ENCODE peak calls at places on chromosome 13, in six cellular contexts. One of them, this sample, is unnamed.

GRCh38 chr13:26228080-26228479 is 6.0 kb upstream of the RNF6 start:
- DNase-seq in fibroblast of lung: no peak
- DNase-seq in HCT116: no peak
- DNase-seq in A673: no peak
- DNase-seq in GM23338: no peak
- DNase-seq in endothelial cell of umbilical vein: no peak
- DNase-seq in this sample: no peak

GRCh38 chr13:96671073-96671472 is 323.2 kb downstream of the OXGR1 start:
- DNase-seq in GM23338: no peak
- DNase-seq in fibroblast of lung: no peak
- DNase-seq in endothelial cell of umbilical vein: no peak
- DNase-seq in HCT116: no peak
- DNase-seq in A673: no peak
- DNase-seq in this sample: no peak

GRCh38 chr13:65808061-65808460 is 1422.1 kb downstream of the PCDH9 start:
- DNase-seq in GM23338: no peak
- DNase-seq in fibroblast of lung: peak
- DNase-seq in HCT116: no peak
- DNase-seq in A673: no peak
- DNase-seq in endothelial cell of umbilical vein: no peak
- DNase-seq in this sample: no peak

GRCh38 chr13:65036999-65037398 is 2193.1 kb downstream of the PCDH9 start:
- DNase-seq in A673: no peak
- DNase-seq in fibroblast of lung: peak
- DNase-seq in endothelial cell of umbilical vein: no peak
- DNase-seq in GM23338: no peak
- DNase-seq in HCT116: no peak
- DNase-seq in this sample: no peak

GRCh38 chr13:63345835-63346234 is 1930.2 kb upstream of the PCDH20 start:
- DNase-seq in fibroblast of lung: no peak
- DNase-seq in GM23338: no peak
- DNase-seq in endothelial cell of umbilical vein: no peak
- DNase-seq in HCT116: no peak
- DNase-seq in A673: no peak
- DNase-seq in this sample: no peak

GRCh38 chr13:96020155-96020575 is 33.0 kb downstream of the UGGT2 start:
- DNase-seq in A673: peak
- DNase-seq in fibroblast of lung: peak
- DNase-seq in HCT116: peak
- DNase-seq in endothelial cell of umbilical vein: peak
- DNase-seq in GM23338: peak
- DNase-seq in this sample: peak

GRCh38 chr13:27619711-27620376 is 485 bp downstream of the LNX2 start:
- DNase-seq in endothelial cell of umbilical vein: peak
- DNase-seq in GM23338: peak
- DNase-seq in fibroblast of lung: peak
- DNase-seq in A673: peak
- DNase-seq in HCT116: no peak
- DNase-seq in this sample: no peak

GRCh38 chr13:57611956-57612355 is 19.6 kb upstream of the PCDH17 start:
- DNase-seq in fibroblast of lung: no peak
- DNase-seq in GM23338: no peak
- DNase-seq in endothelial cell of umbilical vein: no peak
- DNase-seq in A673: no peak
- DNase-seq in HCT116: no peak
- DNase-seq in this sample: no peak

GRCh38 chr13:97948041-97948440 is 5.4 kb upstream of the IPO5 start:
- DNase-seq in HCT116: no peak
- DNase-seq in fibroblast of lung: peak
- DNase-seq in endothelial cell of umbilical vein: no peak
- DNase-seq in GM23338: no peak
- DNase-seq in A673: no peak
- DNase-seq in this sample: no peak

GRCh38 chr13:38687246-38688229 is 661 bp downstream of the FREM2 start:
- DNase-seq in GM23338: peak
- DNase-seq in fibroblast of lung: peak
- DNase-seq in A673: peak
- DNase-seq in endothelial cell of umbilical vein: no peak
- DNase-seq in HCT116: no peak
- DNase-seq in this sample: peak

GRCh38 chr13:33126909-33127607 is 110.8 kb downstream of the KL start:
- DNase-seq in fibroblast of lung: peak
- DNase-seq in GM23338: no peak
- DNase-seq in HCT116: no peak
- DNase-seq in A673: no peak
- DNase-seq in endothelial cell of umbilical vein: peak
- DNase-seq in this sample: no peak

GRCh38 chr13:39040206-39040605 is 1.9 kb downstream of the NHLRC3 start:
- DNase-seq in HCT116: no peak
- DNase-seq in GM23338: no peak
- DNase-seq in endothelial cell of umbilical vein: no peak
- DNase-seq in A673: no peak
- DNase-seq in fibroblast of lung: no peak
- DNase-seq in this sample: no peak

GRCh38 chr13:106343831-106344230 is 191.6 kb downstream of the EFNB2 start:
- DNase-seq in GM23338: no peak
- DNase-seq in A673: no peak
- DNase-seq in HCT116: no peak
- DNase-seq in fibroblast of lung: no peak
- DNase-seq in endothelial cell of umbilical vein: peak
- DNase-seq in this sample: no peak

GRCh38 chr13:77387607-77388200 is 60.8 kb upstream of the MYCBP2 start:
- DNase-seq in HCT116: no peak
- DNase-seq in GM23338: no peak
- DNase-seq in endothelial cell of umbilical vein: no peak
- DNase-seq in fibroblast of lung: no peak
- DNase-seq in A673: no peak
- DNase-seq in this sample: no peak

GRCh38 chr13:37338721-37339120 is 233.3 kb upstream of the CSNK1A1L start:
- DNase-seq in fibroblast of lung: no peak
- DNase-seq in GM23338: no peak
- DNase-seq in A673: no peak
- DNase-seq in HCT116: no peak
- DNase-seq in endothelial cell of umbilical vein: peak
- DNase-seq in this sample: no peak

GRCh38 chr13:33876716-33877394 is 58.9 kb downstream of the RFC3 start:
- DNase-seq in endothelial cell of umbilical vein: no peak
- DNase-seq in HCT116: no peak
- DNase-seq in fibroblast of lung: no peak
- DNase-seq in GM23338: no peak
- DNase-seq in A673: no peak
- DNase-seq in this sample: peak

GRCh38 chr13:46948338-46948737 is 51.5 kb upstream of the HTR2A start:
- DNase-seq in A673: no peak
- DNase-seq in endothelial cell of umbilical vein: no peak
- DNase-seq in GM23338: no peak
- DNase-seq in fibroblast of lung: no peak
- DNase-seq in HCT116: no peak
- DNase-seq in this sample: no peak

GRCh38 chr13:98965325-98965724 is 12.5 kb downstream of the DOCK9 start:
- DNase-seq in GM23338: no peak
- DNase-seq in HCT116: no peak
- DNase-seq in endothelial cell of umbilical vein: no peak
- DNase-seq in fibroblast of lung: no peak
- DNase-seq in A673: no peak
- DNase-seq in this sample: no peak

GRCh38 chr13:45674908-45675307 is 27.2 kb upstream of the CBY2 start:
- DNase-seq in fibroblast of lung: peak
- DNase-seq in HCT116: no peak
- DNase-seq in GM23338: peak
- DNase-seq in endothelial cell of umbilical vein: no peak
- DNase-seq in A673: peak
- DNase-seq in this sample: peak

GRCh38 chr13:28147489-28147888 is 9.1 kb downstream of the PAN3 start:
- DNase-seq in endothelial cell of umbilical vein: no peak
- DNase-seq in fibroblast of lung: no peak
- DNase-seq in A673: no peak
- DNase-seq in HCT116: no peak
- DNase-seq in GM23338: no peak
- DNase-seq in this sample: no peak

GRCh38 chr13:95250961-95251360 is 50.3 kb downstream of the ABCC4 start:
- DNase-seq in GM23338: no peak
- DNase-seq in endothelial cell of umbilical vein: no peak
- DNase-seq in A673: no peak
- DNase-seq in HCT116: no peak
- DNase-seq in fibroblast of lung: no peak
- DNase-seq in this sample: no peak

GRCh38 chr13:103299079-103299478 is 232.9 kb upstream of the SLC10A2 start:
- DNase-seq in endothelial cell of umbilical vein: no peak
- DNase-seq in fibroblast of lung: no peak
- DNase-seq in HCT116: no peak
- DNase-seq in GM23338: peak
- DNase-seq in A673: no peak
- DNase-seq in this sample: peak

GRCh38 chr13:26881154-26881553 is 120.6 kb upstream of the GPR12 start:
- DNase-seq in HCT116: no peak
- DNase-seq in endothelial cell of umbilical vein: no peak
- DNase-seq in A673: no peak
- DNase-seq in fibroblast of lung: peak
- DNase-seq in GM23338: no peak
- DNase-seq in this sample: no peak

GRCh38 chr13:102089177-102089576 is 312.7 kb downstream of the FGF14 start:
- DNase-seq in fibroblast of lung: no peak
- DNase-seq in A673: peak
- DNase-seq in endothelial cell of umbilical vein: no peak
- DNase-seq in GM23338: no peak
- DNase-seq in HCT116: no peak
- DNase-seq in this sample: no peak

GRCh38 chr13:67518785-67519184 is 288.6 kb upstream of the PCDH9 start:
- DNase-seq in endothelial cell of umbilical vein: no peak
- DNase-seq in fibroblast of lung: no peak
- DNase-seq in GM23338: peak
- DNase-seq in HCT116: no peak
- DNase-seq in A673: peak
- DNase-seq in this sample: peak

GRCh38 chr13:40338217-40338616 is 328.2 kb downstream of the FOXO1 start:
- DNase-seq in A673: no peak
- DNase-seq in fibroblast of lung: no peak
- DNase-seq in GM23338: no peak
- DNase-seq in HCT116: no peak
- DNase-seq in endothelial cell of umbilical vein: no peak
- DNase-seq in this sample: no peak

GRCh38 chr13:40341501-40341900 is 324.9 kb downstream of the FOXO1 start:
- DNase-seq in fibroblast of lung: no peak
- DNase-seq in HCT116: no peak
- DNase-seq in endothelial cell of umbilical vein: no peak
- DNase-seq in A673: no peak
- DNase-seq in GM23338: no peak
- DNase-seq in this sample: peak

GRCh38 chr13:40342461-40342860 is 324.0 kb downstream of the FOXO1 start:
- DNase-seq in HCT116: no peak
- DNase-seq in fibroblast of lung: peak
- DNase-seq in endothelial cell of umbilical vein: no peak
- DNase-seq in GM23338: no peak
- DNase-seq in A673: no peak
- DNase-seq in this sample: no peak

GRCh38 chr13:40341086-40341471 is 325.4 kb downstream of the FOXO1 start:
- DNase-seq in GM23338: peak
- DNase-seq in A673: no peak
- DNase-seq in HCT116: no peak
- DNase-seq in endothelial cell of umbilical vein: no peak
- DNase-seq in fibroblast of lung: peak
- DNase-seq in this sample: peak

DNA sequence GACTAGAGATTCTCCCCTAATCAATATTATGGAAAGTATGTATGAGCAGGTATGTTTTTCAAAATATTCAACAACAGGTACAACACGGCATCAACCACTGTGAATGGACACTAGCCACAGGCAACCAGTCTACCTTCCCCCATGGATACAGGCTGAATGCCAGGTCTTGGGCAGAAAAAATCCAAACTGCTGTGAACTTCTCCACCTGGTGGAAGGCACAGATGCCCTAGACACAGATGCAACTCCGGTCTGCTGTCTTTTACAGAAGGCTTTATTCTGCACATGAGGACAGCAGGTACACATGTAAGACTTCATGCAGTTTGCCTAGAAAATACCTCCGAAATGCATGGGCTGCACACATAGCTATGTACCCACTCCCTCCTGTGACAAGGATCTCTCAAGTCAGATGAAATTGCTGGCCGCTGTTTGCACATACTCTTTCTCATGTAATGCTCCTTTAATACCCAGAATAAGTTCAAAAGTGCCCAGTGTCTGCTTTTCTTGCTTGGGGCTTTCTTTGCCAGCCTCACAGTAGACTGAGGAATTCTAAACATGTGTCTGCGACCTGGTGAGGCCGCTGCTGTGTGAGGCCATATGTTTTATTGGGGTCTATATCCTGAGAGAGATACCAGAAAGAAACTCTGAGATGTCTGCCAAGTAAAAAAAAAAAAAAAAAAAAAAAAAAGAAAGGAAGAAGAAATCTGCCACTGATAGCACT is 325.9 kb downstream of the FOXO1 start:
- DNase-seq in fibroblast of lung: peak
- DNase-seq in GM23338: no peak
- DNase-seq in HCT116: no peak
- DNase-seq in endothelial cell of umbilical vein: peak
- DNase-seq in A673: no peak
- DNase-seq in this sample: peak
- H3K27ac ChIP-seq in fibroblast of lung: no peak
- H3K27ac ChIP-seq in GM23338: peak
- H3K27ac ChIP-seq in HCT116: no peak
- H3K27ac ChIP-seq in endothelial cell of umbilical vein: no peak
- H3K27ac ChIP-seq in A673: no peak
- H3K27ac ChIP-seq in this sample: peak

GRCh38 chr13:73722120-73722519 is 412.1 kb downstream of the KLF12 start:
- DNase-seq in GM23338: peak
- DNase-seq in HCT116: peak
- DNase-seq in endothelial cell of umbilical vein: peak
- DNase-seq in A673: peak
- DNase-seq in fibroblast of lung: peak
- DNase-seq in this sample: no peak
- H3K4me3 ChIP-seq in GM23338: peak
- H3K4me3 ChIP-seq in HCT116: no peak
- H3K4me3 ChIP-seq in endothelial cell of umbilical vein: no peak
- H3K4me3 ChIP-seq in A673: no peak
- H3K4me3 ChIP-seq in fibroblast of lung: no peak
- H3K4me3 ChIP-seq in this sample: no peak

GRCh38 chr13:75637101-75637774 is 1.1 kb downstream of the LMO7 start:
- DNase-seq in A673: peak
- DNase-seq in HCT116: no peak
- DNase-seq in endothelial cell of umbilical vein: no peak
- DNase-seq in GM23338: peak
- DNase-seq in fibroblast of lung: no peak
- DNase-seq in this sample: no peak
- TF ChIP-seq EZH2 in A673: no peak
- TF ChIP-seq EZH2 in HCT116: no peak
- TF ChIP-seq EZH2 in endothelial cell of umbilical vein: no peak
- TF ChIP-seq EZH2 in GM23338: no peak
- TF ChIP-seq EZH2 in fibroblast of lung: no peak
- TF ChIP-seq EZH2 in this sample: peak

DNA sequence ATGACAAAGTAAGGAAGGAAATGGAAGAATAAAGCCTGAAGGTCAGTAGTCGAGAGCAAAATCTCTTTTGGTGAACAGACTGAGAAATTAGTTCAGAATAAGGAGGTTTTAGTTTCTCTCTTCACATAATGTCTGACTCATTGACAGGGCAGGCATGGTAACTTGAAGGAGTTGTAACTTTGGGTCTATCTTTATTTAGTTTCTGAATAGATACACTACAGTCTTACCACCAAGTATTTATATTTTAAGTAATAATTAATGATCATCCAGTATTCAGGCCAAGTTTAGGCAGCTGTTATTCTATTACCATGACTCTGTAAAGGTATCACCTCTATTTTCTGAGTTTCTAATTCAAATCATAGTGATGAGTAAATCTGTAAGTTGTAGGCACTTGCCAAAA is 219.9 kb downstream of the SPRY2 start:
- DNase-seq in GM23338: no peak
- DNase-seq in fibroblast of lung: peak
- DNase-seq in endothelial cell of umbilical vein: no peak
- DNase-seq in A673: no peak
- DNase-seq in HCT116: no peak
- DNase-seq in this sample: no peak
- H3K27ac ChIP-seq in GM23338: no peak
- H3K27ac ChIP-seq in fibroblast of lung: no peak
- H3K27ac ChIP-seq in endothelial cell of umbilical vein: no peak
- H3K27ac ChIP-seq in A673: no peak
- H3K27ac ChIP-seq in HCT116: no peak
- H3K27ac ChIP-seq in this sample: no peak